ENCODE peak calls at places on chromosomes 11 and 22, in nine cellular contexts. One of them, this sample, is unnamed.

GRCh38 chr11:126384449-126385070 is 29.1 kb downstream of the ST3GAL4 start:
- DNase-seq in skeletal muscle cell: no peak
- DNase-seq in colonic mucosa: peak
- DNase-seq in SK-N-SH: no peak
- DNase-seq in CD4-positive, alpha-beta memory T cell: no peak
- DNase-seq in stomach: no peak
- DNase-seq in neural progenitor cell: no peak
- DNase-seq in AG04449: no peak
- DNase-seq in right atrium auricular region: no peak
- DNase-seq in this sample: no peak

GRCh38 chr11:77035580-77035979 is 1.4 kb downstream of the B3GNT6 start:
- DNase-seq in skeletal muscle cell: no peak
- DNase-seq in colonic mucosa: peak
- DNase-seq in SK-N-SH: no peak
- DNase-seq in CD4-positive, alpha-beta memory T cell: no peak
- DNase-seq in stomach: peak
- DNase-seq in neural progenitor cell: no peak
- DNase-seq in AG04449: no peak
- DNase-seq in right atrium auricular region: no peak
- DNase-seq in this sample: peak

GRCh38 chr11:108199446-108200321 is 22.8 kb downstream of the NPAT start:
- DNase-seq in skeletal muscle cell: no peak
- DNase-seq in colonic mucosa: no peak
- DNase-seq in SK-N-SH: no peak
- DNase-seq in CD4-positive, alpha-beta memory T cell: peak
- DNase-seq in stomach: no peak
- DNase-seq in neural progenitor cell: no peak
- DNase-seq in AG04449: peak
- DNase-seq in right atrium auricular region: no peak
- DNase-seq in this sample: peak

GRCh38 chr22:36027579-36027959 is 1.1 kb downstream of the RBFOX2 start:
- DNase-seq in skeletal muscle cell: no peak
- DNase-seq in colonic mucosa: peak
- DNase-seq in SK-N-SH: no peak
- DNase-seq in CD4-positive, alpha-beta memory T cell: peak
- DNase-seq in stomach: no peak
- DNase-seq in neural progenitor cell: peak
- DNase-seq in AG04449: no peak
- DNase-seq in right atrium auricular region: no peak
- DNase-seq in this sample: no peak

GRCh38 chr22:29129644-29130201 is 56.9 kb downstream of the KREMEN1 start:
- DNase-seq in skeletal muscle cell: no peak
- DNase-seq in colonic mucosa: no peak
- DNase-seq in SK-N-SH: no peak
- DNase-seq in CD4-positive, alpha-beta memory T cell: no peak
- DNase-seq in stomach: no peak
- DNase-seq in neural progenitor cell: no peak
- DNase-seq in AG04449: no peak
- DNase-seq in right atrium auricular region: peak
- DNase-seq in this sample: no peak

GRCh38 chr11:78909386-78909785 is 334.7 kb upstream of the NARS2 start:
- DNase-seq in skeletal muscle cell: no peak
- DNase-seq in colonic mucosa: no peak
- DNase-seq in SK-N-SH: no peak
- DNase-seq in CD4-positive, alpha-beta memory T cell: no peak
- DNase-seq in stomach: no peak
- DNase-seq in neural progenitor cell: no peak
- DNase-seq in AG04449: no peak
- DNase-seq in right atrium auricular region: no peak
- DNase-seq in this sample: no peak

GRCh38 chr11:90204832-90205646 is 17.8 kb downstream of the CHORDC1 start:
- DNase-seq in skeletal muscle cell: no peak
- DNase-seq in colonic mucosa: no peak
- DNase-seq in SK-N-SH: peak
- DNase-seq in CD4-positive, alpha-beta memory T cell: peak
- DNase-seq in stomach: no peak
- DNase-seq in neural progenitor cell: peak
- DNase-seq in AG04449: no peak
- DNase-seq in right atrium auricular region: no peak
- DNase-seq in this sample: peak

GRCh38 chr11:130163346-130164220 is 4.0 kb downstream of the ST14 start:
- DNase-seq in skeletal muscle cell: no peak
- DNase-seq in colonic mucosa: peak
- DNase-seq in SK-N-SH: no peak
- DNase-seq in CD4-positive, alpha-beta memory T cell: no peak
- DNase-seq in stomach: peak
- DNase-seq in neural progenitor cell: no peak
- DNase-seq in AG04449: no peak
- DNase-seq in right atrium auricular region: no peak
- DNase-seq in this sample: peak

GRCh38 chr22:40441761-40442364 is 71.5 kb downstream of the SGSM3 start:
- DNase-seq in skeletal muscle cell: no peak
- DNase-seq in colonic mucosa: no peak
- DNase-seq in SK-N-SH: no peak
- DNase-seq in CD4-positive, alpha-beta memory T cell: no peak
- DNase-seq in stomach: no peak
- DNase-seq in neural progenitor cell: no peak
- DNase-seq in AG04449: no peak
- DNase-seq in right atrium auricular region: no peak
- DNase-seq in this sample: no peak

GRCh38 chr11:98307827-98308491 is 712.8 kb upstream of the CNTN5 start:
- DNase-seq in skeletal muscle cell: no peak
- DNase-seq in colonic mucosa: no peak
- DNase-seq in SK-N-SH: no peak
- DNase-seq in CD4-positive, alpha-beta memory T cell: no peak
- DNase-seq in stomach: no peak
- DNase-seq in neural progenitor cell: no peak
- DNase-seq in AG04449: no peak
- DNase-seq in right atrium auricular region: no peak
- DNase-seq in this sample: no peak

GRCh38 chr11:135075740-135076139 is 663.7 kb upstream of the B3GAT1 start:
- DNase-seq in skeletal muscle cell: no peak
- DNase-seq in colonic mucosa: peak
- DNase-seq in SK-N-SH: no peak
- DNase-seq in CD4-positive, alpha-beta memory T cell: peak
- DNase-seq in stomach: peak
- DNase-seq in neural progenitor cell: peak
- DNase-seq in AG04449: no peak
- DNase-seq in right atrium auricular region: no peak
- DNase-seq in this sample: peak

GRCh38 chr11:27882066-27882697 is 181.9 kb upstream of the BDNF start:
- DNase-seq in skeletal muscle cell: no peak
- DNase-seq in colonic mucosa: no peak
- DNase-seq in SK-N-SH: no peak
- DNase-seq in CD4-positive, alpha-beta memory T cell: no peak
- DNase-seq in stomach: no peak
- DNase-seq in neural progenitor cell: no peak
- DNase-seq in AG04449: no peak
- DNase-seq in right atrium auricular region: no peak
- DNase-seq in this sample: peak

GRCh38 chr11:65378208-65378927 is 4.1 kb downstream of the SLC25A45 start:
- DNase-seq in skeletal muscle cell: no peak
- DNase-seq in colonic mucosa: no peak
- DNase-seq in SK-N-SH: no peak
- DNase-seq in CD4-positive, alpha-beta memory T cell: no peak
- DNase-seq in stomach: no peak
- DNase-seq in neural progenitor cell: peak
- DNase-seq in AG04449: no peak
- DNase-seq in right atrium auricular region: no peak
- DNase-seq in this sample: no peak

GRCh38 chr22:41481131-41481830 is 12.4 kb downstream of the ACO2 start:
- DNase-seq in skeletal muscle cell: no peak
- DNase-seq in colonic mucosa: no peak
- DNase-seq in SK-N-SH: no peak
- DNase-seq in CD4-positive, alpha-beta memory T cell: no peak
- DNase-seq in stomach: no peak
- DNase-seq in neural progenitor cell: no peak
- DNase-seq in AG04449: no peak
- DNase-seq in right atrium auricular region: peak
- DNase-seq in this sample: no peak

GRCh38 chr11:6646040-6646439 is 9.6 kb downstream of the DCHS1 start:
- DNase-seq in skeletal muscle cell: peak
- DNase-seq in colonic mucosa: no peak
- DNase-seq in SK-N-SH: no peak
- DNase-seq in CD4-positive, alpha-beta memory T cell: no peak
- DNase-seq in stomach: no peak
- DNase-seq in neural progenitor cell: no peak
- DNase-seq in AG04449: no peak
- DNase-seq in right atrium auricular region: peak
- DNase-seq in this sample: no peak

DNA sequence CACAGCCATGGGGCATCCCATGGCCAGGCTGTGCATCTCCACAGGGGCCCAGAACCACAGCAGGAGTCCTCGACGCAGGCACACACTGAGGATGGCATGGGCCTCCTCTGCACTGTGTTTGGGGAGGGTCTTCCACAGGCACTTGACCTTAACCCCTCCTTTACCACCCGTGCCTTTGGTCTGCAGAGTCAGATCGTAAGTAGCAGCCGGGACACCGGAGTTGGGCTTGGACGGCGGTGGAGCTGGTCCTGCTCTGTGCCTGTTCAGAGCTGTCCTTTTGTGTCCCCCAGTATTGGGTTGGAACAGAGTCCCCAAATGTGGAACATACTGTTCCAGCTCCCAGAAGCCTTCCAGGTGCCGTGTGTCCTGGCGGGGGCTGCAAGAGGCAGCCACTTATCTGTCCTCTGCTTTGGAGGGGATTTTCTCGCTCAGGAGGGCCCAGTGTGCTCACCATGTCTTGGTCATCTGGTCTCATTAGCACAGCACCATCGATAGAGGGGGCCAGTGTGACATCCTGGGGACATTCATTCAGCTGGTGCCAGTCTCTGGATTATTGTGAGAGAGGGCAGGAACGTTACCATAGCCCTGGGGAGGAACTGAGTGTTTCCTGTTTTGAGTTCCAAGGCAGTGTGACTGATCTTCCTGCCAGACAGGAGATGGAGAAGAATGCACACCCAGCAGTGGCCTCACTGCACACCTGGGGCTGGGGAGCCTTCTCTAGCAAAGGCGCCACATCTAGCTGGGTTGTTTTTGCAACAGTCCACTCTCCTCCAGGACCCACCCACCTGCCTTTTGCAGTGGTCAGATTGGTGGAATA is 12.4 kb downstream of the CRELD2 start:
- DNase-seq in skeletal muscle cell: no peak
- DNase-seq in colonic mucosa: peak
- DNase-seq in SK-N-SH: peak
- DNase-seq in CD4-positive, alpha-beta memory T cell: peak
- DNase-seq in stomach: peak
- DNase-seq in neural progenitor cell: peak
- DNase-seq in AG04449: no peak
- DNase-seq in right atrium auricular region: peak
- DNase-seq in this sample: peak
- H3K4me3 ChIP-seq in skeletal muscle cell: no peak
- H3K4me3 ChIP-seq in colonic mucosa: no peak
- H3K4me3 ChIP-seq in SK-N-SH: no peak
- H3K4me3 ChIP-seq in CD4-positive, alpha-beta memory T cell: no peak
- H3K4me3 ChIP-seq in stomach: no peak
- H3K4me3 ChIP-seq in neural progenitor cell: no peak
- H3K4me3 ChIP-seq in AG04449: no peak
- H3K4me3 ChIP-seq in right atrium auricular region: no peak
- H3K4me3 ChIP-seq in this sample: no peak

DNA sequence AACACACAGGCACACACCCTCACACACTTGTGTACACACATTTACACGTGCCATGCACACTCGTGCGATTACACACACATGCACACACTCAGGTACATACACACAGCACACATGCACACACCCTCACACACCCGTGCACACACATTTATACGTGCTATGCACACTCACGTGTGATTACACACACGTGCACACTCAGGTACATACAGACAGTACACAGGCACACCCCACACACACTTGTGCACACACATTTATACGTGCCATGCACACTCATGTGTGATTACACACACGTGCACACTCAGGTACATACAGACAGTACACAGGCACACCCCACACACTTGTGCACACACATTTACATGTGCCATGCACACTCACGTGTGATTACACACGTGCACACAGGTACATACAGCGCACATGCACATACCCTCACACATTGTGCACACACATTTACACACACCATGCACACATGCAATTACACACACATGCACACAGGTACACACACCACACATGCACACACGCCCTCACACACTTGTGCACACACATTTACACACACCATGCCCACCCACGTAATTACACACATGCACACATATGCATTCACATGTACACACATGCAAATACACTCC is 4.6 kb downstream of the IFITM10 start:
- DNase-seq in skeletal muscle cell: no peak
- DNase-seq in colonic mucosa: no peak
- DNase-seq in SK-N-SH: no peak
- DNase-seq in CD4-positive, alpha-beta memory T cell: no peak
- DNase-seq in stomach: no peak
- DNase-seq in neural progenitor cell: no peak
- DNase-seq in AG04449: no peak
- DNase-seq in right atrium auricular region: no peak
- DNase-seq in this sample: no peak
- H3K4me3 ChIP-seq in skeletal muscle cell: no peak
- H3K4me3 ChIP-seq in colonic mucosa: no peak
- H3K4me3 ChIP-seq in SK-N-SH: no peak
- H3K4me3 ChIP-seq in CD4-positive, alpha-beta memory T cell: no peak
- H3K4me3 ChIP-seq in stomach: no peak
- H3K4me3 ChIP-seq in neural progenitor cell: no peak
- H3K4me3 ChIP-seq in AG04449: no peak
- H3K4me3 ChIP-seq in right atrium auricular region: no peak
- H3K4me3 ChIP-seq in this sample: no peak

DNA sequence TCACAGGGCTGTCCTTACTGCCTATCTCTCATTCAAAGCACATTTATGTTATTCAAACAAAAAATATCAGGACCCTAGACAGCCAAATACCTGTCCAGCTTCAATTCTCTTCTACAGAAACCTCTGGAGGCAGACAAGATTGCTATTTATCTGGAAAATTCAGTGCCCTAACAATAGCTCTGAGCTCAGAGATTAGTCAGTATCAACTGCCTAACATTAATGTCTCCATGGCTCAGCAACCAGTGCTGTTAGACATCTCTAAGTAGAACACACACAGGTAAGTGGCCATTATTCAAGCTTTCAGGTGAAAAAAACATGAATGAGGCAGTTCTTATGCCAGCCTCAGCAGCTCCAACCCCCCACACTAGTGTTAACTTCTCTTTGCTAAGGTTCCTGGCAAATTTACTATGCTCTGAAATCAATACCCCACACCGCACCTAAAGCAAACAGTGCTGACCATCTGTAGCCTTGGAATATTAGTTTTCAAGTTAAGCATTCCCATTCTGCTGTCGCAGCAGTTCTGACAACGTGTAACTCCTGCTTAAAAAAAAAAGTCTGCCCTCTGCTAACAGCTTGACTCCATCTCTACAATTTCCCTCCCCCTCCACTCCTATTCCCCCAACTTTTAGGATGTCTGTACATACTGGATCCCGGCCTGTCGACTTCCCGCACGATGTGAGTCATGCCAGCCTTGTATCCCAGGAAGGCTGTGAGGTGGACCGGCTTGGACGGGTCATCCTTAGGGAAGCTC is 1.5 kb downstream of the RPL3 start:
- DNase-seq in skeletal muscle cell: no peak
- DNase-seq in colonic mucosa: no peak
- DNase-seq in SK-N-SH: no peak
- DNase-seq in CD4-positive, alpha-beta memory T cell: no peak
- DNase-seq in stomach: no peak
- DNase-seq in neural progenitor cell: no peak
- DNase-seq in AG04449: no peak
- DNase-seq in right atrium auricular region: no peak
- DNase-seq in this sample: no peak
- H3K4me3 ChIP-seq in skeletal muscle cell: peak
- H3K4me3 ChIP-seq in colonic mucosa: peak
- H3K4me3 ChIP-seq in SK-N-SH: peak
- H3K4me3 ChIP-seq in CD4-positive, alpha-beta memory T cell: peak
- H3K4me3 ChIP-seq in stomach: peak
- H3K4me3 ChIP-seq in neural progenitor cell: peak
- H3K4me3 ChIP-seq in AG04449: peak
- H3K4me3 ChIP-seq in right atrium auricular region: peak
- H3K4me3 ChIP-seq in this sample: peak

GRCh38 chr22:23837496-23837859 is 1.3 kb downstream of the DERL3 start:
- DNase-seq in skeletal muscle cell: no peak
- DNase-seq in colonic mucosa: no peak
- DNase-seq in SK-N-SH: peak
- DNase-seq in CD4-positive, alpha-beta memory T cell: no peak
- DNase-seq in stomach: no peak
- DNase-seq in neural progenitor cell: no peak
- DNase-seq in AG04449: no peak
- DNase-seq in right atrium auricular region: no peak
- DNase-seq in this sample: no peak
- H3K4me3 ChIP-seq in skeletal muscle cell: no peak
- H3K4me3 ChIP-seq in colonic mucosa: no peak
- H3K4me3 ChIP-seq in SK-N-SH: no peak
- H3K4me3 ChIP-seq in CD4-positive, alpha-beta memory T cell: no peak
- H3K4me3 ChIP-seq in stomach: peak
- H3K4me3 ChIP-seq in neural progenitor cell: no peak
- H3K4me3 ChIP-seq in AG04449: no peak
- H3K4me3 ChIP-seq in right atrium auricular region: no peak
- H3K4me3 ChIP-seq in this sample: no peak

This sample was measured in PC-9.